ENCODE peak calls at places on chromosome X, in seven cellular contexts. J is IMR-90, V is fibroblast of mammary gland, D is tibial nerve, Q is heart right ventricle, L is astrocyte of the spinal cord, F is hepatocyte. T is an unnamed sample.

GRCh38 chrX:72048515-72049455 is 82.9 kb downstream of the RTL5 start:
- DNase-seq in Q (no peak), L (no peak), V (no peak), F (peak; percentile 28), J (no peak), D (no peak), T (no peak)

GRCh38 chrX:150236304-150236703 is 126.8 kb upstream of the MAMLD1 start:
- DNase-seq in V (peak; percentile 54), D (no peak), Q (no peak), F (no peak), L (no peak), J (peak; percentile 44), T (no peak)

GRCh38 chrX:72685810-72686465 is 28.2 kb downstream of the PHKA1 start:
- DNase-seq in F (no peak), D (no peak), Q (no peak), V (peak; percentile 38), J (peak; percentile 37), L (peak; percentile 49), T (no peak)

GRCh38 chrX:107675365-107675654 is 47.0 kb downstream of the PRPS1 start:
- DNase-seq in L (no peak), D (no peak), J (no peak), V (no peak), Q (no peak), F (no peak), T (peak; percentile 21)

GRCh38 chrX:40326186-40326965 is 228.6 kb upstream of the BCOR start:
- DNase-seq in D (no peak), J (no peak), Q (no peak), V (no peak), L (no peak), F (no peak), T (no peak)

GRCh38 chrX:30935985-30936384 is 46.9 kb upstream of the TAB3 start:
- DNase-seq in D (no peak), J (peak; percentile 3), L (peak; percentile 11), F (peak; percentile 52), Q (peak; percentile 3), V (peak; percentile 13), T (peak; percentile 42)

GRCh38 chrX:138945219-138945618 is 233.7 kb upstream of the FGF13 start:
- DNase-seq in F (peak; percentile 5), Q (no peak), D (no peak), J (no peak), V (peak; percentile 53), L (no peak), T (no peak)

GRCh38 chrX:86028681-86029080 is 18.7 kb downstream of the CHM start:
- DNase-seq in V (peak; percentile 16), L (no peak), Q (no peak), F (no peak), D (no peak), J (peak; percentile 47), T (no peak)

GRCh38 chrX:114127005-114127404 is 456.9 kb upstream of the HTR2C start:
- DNase-seq in J (no peak), V (no peak), L (no peak), F (no peak), D (no peak), Q (no peak), T (no peak)

GRCh38 chrX:13387656-13388421 is 68.0 kb upstream of the ATXN3L start:
- DNase-seq in F (no peak), Q (no peak), D (no peak), L (no peak), J (peak; percentile 23), V (peak; percentile 62), T (peak; percentile 13)

GRCh38 chrX:104315555-104315954 is 60.8 kb upstream of the ESX1 start:
- DNase-seq in V (peak; percentile 70), D (no peak), L (peak; percentile 68), Q (no peak), F (no peak), J (peak; percentile 69), T (peak; percentile 28)

GRCh38 chrX:57119416-57119815 is 1.9 kb downstream of the SPIN2B start:
- DNase-seq in F (no peak), Q (no peak), V (no peak), L (no peak), J (no peak), D (no peak), T (no peak)

GRCh38 chrX:39899876-39900787 is 197.6 kb downstream of the BCOR start:
- DNase-seq in J (no peak), D (no peak), L (no peak), F (no peak), V (peak; percentile 21), Q (no peak), T (no peak)

GRCh38 chrX:35664838-35665237 is 133.3 kb upstream of the MAGEB16 start:
- DNase-seq in V (no peak), D (no peak), F (no peak), J (no peak), Q (no peak), L (no peak), T (no peak)

GRCh38 chrX:19824603-19825002 is 62.8 kb downstream of the SH3KBP1 start:
- DNase-seq in Q (no peak), V (peak; percentile 79), L (peak; percentile 54), D (no peak), J (peak; percentile 45), F (no peak), T (peak; percentile 53)

GRCh38 chrX:154409222-154409871 is at the start of gene DNASE1L1:
- DNase-seq in Q (peak; percentile 77), F (peak; percentile 90), L (peak; percentile 91), J (peak; percentile 87), D (peak; percentile 52), V (peak; percentile 87), T (peak; percentile 82)

GRCh38 chrX:84216406-84216805 is 28.4 kb upstream of the RPS6KA6 start:
- DNase-seq in F (no peak), J (no peak), V (no peak), D (no peak), L (no peak), Q (no peak), T (no peak)

GRCh38 chrX:14712096-14712495 is 160.8 kb downstream of the FANCB start:
- DNase-seq in Q (no peak), L (no peak), D (no peak), F (no peak), J (no peak), V (no peak), T (peak; percentile 28)

GRCh38 chrX:12962041-12962504 is 12.8 kb upstream of the TMSB4X start:
- DNase-seq in V (no peak), Q (no peak), J (no peak), L (no peak), F (no peak), D (no peak), T (no peak)

GRCh38 chrX:15320297-15320696 is 4.9 kb upstream of the ASB11 start:
- DNase-seq in Q (no peak), V (no peak), F (no peak), D (no peak), L (no peak), J (no peak), T (no peak)

GRCh38 chrX:137052641-137053235 is 18.9 kb upstream of the GPR101 start:
- DNase-seq in V (no peak), J (no peak), L (no peak), D (no peak), Q (no peak), F (no peak), T (no peak)

GRCh38 chrX:77768787-77769186 is 17.2 kb downstream of the ATRX start:
- DNase-seq in Q (no peak), J (no peak), D (no peak), V (no peak), F (no peak), L (no peak), T (no peak)
- H3K4me3 ChIP-seq in Q (no peak overlapping the region), J (no peak overlapping the region), D (no peak overlapping the region), V (no peak overlapping the region), F (no peak overlapping the region), L (no peak overlapping the region), T (no peak overlapping the region)

GRCh38 chrX:119389854-119390501 is 9.2 kb upstream of the SLC25A43 start:
- DNase-seq in L (no peak), F (no peak), Q (no peak), V (no peak), D (no peak), J (no peak), T (peak; percentile 39)

GRCh38 chrX:119393144-119393543 is 6.0 kb upstream of the SLC25A43 start:
- DNase-seq in V (no peak), F (no peak), D (no peak), L (no peak), Q (no peak), J (no peak), T (no peak)

GRCh38 chrX:119389214-119389613 is 9.9 kb upstream of the SLC25A43 start:
- DNase-seq in D (no peak), L (no peak), Q (no peak), V (no peak), F (peak; percentile 21), J (no peak), T (no peak)

DNA sequence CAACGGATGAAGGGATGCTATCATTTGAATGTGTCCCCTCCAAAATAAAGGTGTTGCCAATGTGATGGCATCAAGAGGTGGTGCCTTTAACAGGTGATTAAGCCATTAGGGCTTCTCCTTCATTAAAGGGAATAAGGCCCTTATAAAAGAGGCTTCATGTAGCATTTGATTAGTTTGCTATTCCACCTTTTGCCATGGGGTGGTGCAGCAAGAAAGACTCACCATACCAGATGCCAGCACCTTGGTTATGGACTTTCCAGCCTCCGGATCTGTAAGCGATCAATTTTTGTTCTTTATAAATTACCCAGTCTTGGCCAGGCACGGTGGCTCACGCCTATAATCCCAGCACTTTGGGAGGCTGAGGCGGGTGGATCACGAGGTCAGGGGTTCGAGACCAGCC is 7.9 kb upstream of the SLC25A43 start:
- DNase-seq in Q (no peak), F (no peak), L (peak; percentile 27), D (no peak), V (peak; percentile 59), J (peak; percentile 25), T (peak; percentile 58)
- TF ChIP-seq CTCF in Q (no peak), F (no peak), L (peak; percentile 35), D (no peak), V (peak; percentile 48), J (peak; percentile 36), T (peak; percentile 54)

DNA sequence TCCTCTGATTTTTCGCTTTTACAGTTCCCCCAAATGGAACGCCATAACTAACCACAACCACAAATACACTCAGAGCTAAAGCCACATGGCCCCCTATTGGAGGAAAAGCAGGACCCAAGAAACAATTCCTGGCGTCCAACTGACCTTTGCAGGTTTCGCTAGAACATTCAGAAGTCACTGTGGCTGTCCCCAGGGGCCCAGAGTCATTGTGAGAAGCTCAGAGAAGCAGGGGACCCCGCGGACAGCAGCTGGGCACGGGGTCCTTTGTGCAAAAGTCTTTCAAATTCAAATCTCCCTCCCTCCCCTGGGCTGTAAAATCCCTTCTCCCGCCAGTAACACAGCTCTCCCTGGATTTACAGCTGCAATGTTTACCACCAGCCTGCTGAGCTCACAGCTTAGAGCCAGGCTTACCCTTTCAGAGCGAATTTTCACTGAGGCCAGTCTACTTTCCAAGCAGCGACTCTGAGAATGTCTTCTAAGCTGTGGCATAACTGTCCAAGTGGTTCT is 214.8 kb downstream of the CRLF2 start:
- DNase-seq in F (no peak), V (no peak), D (no peak), L (no peak), J (no peak), Q (no peak), T (no peak)
- H3K4me3 ChIP-seq in F (no peak overlapping the region), V (no peak overlapping the region), D (no peak overlapping the region), L (no peak overlapping the region), J (no peak overlapping the region), Q (no peak overlapping the region), T (no peak overlapping the region)

DNA sequence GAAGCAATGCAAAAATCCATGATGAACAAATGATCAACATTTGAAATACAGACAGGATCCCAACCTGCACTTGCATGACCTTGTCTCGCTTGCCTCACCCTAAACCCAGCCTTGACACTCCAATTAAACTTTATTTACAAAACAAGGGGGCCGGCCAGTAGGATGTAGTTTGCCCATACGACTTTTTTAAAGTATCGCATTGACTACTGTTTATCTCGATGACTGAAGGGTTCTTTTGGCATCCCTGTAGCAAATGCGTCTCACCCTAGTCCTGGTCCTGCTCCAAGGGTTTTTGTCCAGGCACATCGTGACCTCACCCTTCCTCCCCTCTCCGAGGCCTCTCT is 430 bp upstream of the SLC25A5 start:
- DNase-seq in L (no peak), Q (no peak), D (no peak), F (no peak), V (no peak), J (no peak), T (no peak)
- TF ChIP-seq CTCF in L (no peak), Q (no peak), D (no peak), F (no peak), V (no peak), J (no peak), T (no peak)